ENCODE peak calls at places on chromosomes 11 and 22, in six cellular contexts. E is tibial artery; R is fibroblast of mammary gland; W is transverse colon; Y is endothelial cell of umbilical vein; M is CD8-positive, alpha-beta T cell. P is an unnamed sample.

GRCh38 chr11:27770576-27770975 is 70.3 kb upstream of the BDNF start:
- DNase-seq in E (no peak), R (no peak), W (no peak), Y (no peak), M (no peak), P (no peak)

GRCh38 chr11:79290766-79291165 is 150.1 kb downstream of the TENM4 start:
- DNase-seq in E (no peak), R (no peak), W (no peak), Y (no peak), M (no peak), P (no peak)

GRCh38 chr22:25069758-25070461 is 117.4 kb downstream of the KIAA1671 start:
- DNase-seq in E (peak; percentile 50), R (no peak), W (no peak), Y (peak; percentile 60), M (no peak), P (no peak)

GRCh38 chr22:33656808-33657628 is 263.3 kb downstream of the LARGE1 start:
- DNase-seq in E (no peak), R (peak; percentile 14), W (no peak), Y (no peak), M (no peak), P (no peak)

GRCh38 chr11:68711114-68711513 is 26.8 kb downstream of the GAL start:
- DNase-seq in E (no peak), R (no peak), W (no peak), Y (no peak), M (no peak), P (no peak)

GRCh38 chr22:30694638-30695350 is at the start of gene OSBP2:
- DNase-seq in E (no peak), R (no peak), W (peak; percentile 56), Y (peak; percentile 30), M (peak; percentile 10), P (no peak)

GRCh38 chr11:90179923-90180322 is 42.9 kb downstream of the CHORDC1 start:
- DNase-seq in E (no peak), R (no peak), W (no peak), Y (no peak), M (no peak), P (no peak)

GRCh38 chr11:95291946-95292345 is 60.9 kb upstream of the SESN3 start:
- DNase-seq in E (no peak), R (no peak), W (peak; percentile 15), Y (no peak), M (no peak), P (no peak)

GRCh38 chr11:70476669-70477068 is 78.3 kb downstream of the CTTN start:
- DNase-seq in E (no peak), R (peak; percentile 61), W (no peak), Y (no peak), M (no peak), P (no peak)

GRCh38 chr11:2896047-2896446 is 10.5 kb upstream of the CDKN1C start:
- DNase-seq in E (no peak), R (no peak), W (no peak), Y (no peak), M (no peak), P (no peak)

GRCh38 chr22:48824673-48825651 is 1002.7 kb downstream of the BRD1 start:
- DNase-seq in E (no peak), R (no peak), W (no peak), Y (no peak), M (no peak), P (no peak)

GRCh38 chr22:28015676-28016601 is 96.9 kb upstream of the PITPNB start:
- DNase-seq in E (peak; percentile 19), R (no peak), W (peak; percentile 6), Y (no peak), M (no peak), P (no peak)

GRCh38 chr22:17867160-17867785 is 93.0 kb upstream of the BID start:
- DNase-seq in E (peak; percentile 55), R (no peak), W (peak; percentile 86), Y (no peak), M (no peak), P (no peak)

GRCh38 chr11:94553938-94554337 is 10.2 kb downstream of the FUT4 start:
- DNase-seq in E (no peak), R (peak; percentile 79), W (no peak), Y (no peak), M (no peak), P (peak; percentile 10)

GRCh38 chr11:46278387-46279173 is 1.1 kb downstream of the CREB3L1 start:
- DNase-seq in E (no peak), R (peak; percentile 57), W (peak; percentile 79), Y (no peak), M (no peak), P (peak; percentile 54)

GRCh38 chr11:131867457-131868257 is 497.2 kb downstream of the NTM start:
- DNase-seq in E (peak; percentile 73), R (peak; percentile 83), W (peak; percentile 47), Y (peak; percentile 80), M (no peak), P (peak; percentile 78)

GRCh38 chr22:22431271-22432220 is 77.0 kb downstream of the ZNF280B start:
- DNase-seq in E (peak; percentile 41), R (peak; percentile 45), W (peak; percentile 72), Y (peak; percentile 52), M (peak; percentile 51), P (peak; percentile 53)

GRCh38 chr22:48942698-48943566 is 884.7 kb downstream of the BRD1 start:
- DNase-seq in E (no peak), R (no peak), W (peak; percentile 2), Y (no peak), M (no peak), P (no peak)

GRCh38 chr22:27573280-27573711 is 228.3 kb downstream of the MN1 start:
- DNase-seq in E (no peak), R (no peak), W (no peak), Y (no peak), M (no peak), P (no peak)

GRCh38 chr22:43478621-43479285 is 66.9 kb downstream of the MPPED1 start:
- DNase-seq in E (no peak), R (no peak), W (no peak), Y (no peak), M (no peak), P (no peak)

GRCh38 chr11:110000045-110000502 is 93.1 kb upstream of the ZC3H12C start:
- DNase-seq in E (no peak), R (peak; percentile 93), W (no peak), Y (peak; percentile 24), M (no peak), P (peak; percentile 88)

GRCh38 chr11:74583024-74583624 is 9.3 kb upstream of the POLD3 start:
- DNase-seq in E (no peak), R (no peak), W (no peak), Y (no peak), M (no peak), P (no peak)

GRCh38 chr11:17718510-17718962 is 835 bp upstream of the MYOD1 start:
- DNase-seq in E (no peak), R (no peak), W (no peak), Y (no peak), M (no peak), P (no peak)

GRCh38 chr11:7905549-7905948 is 25.5 kb downstream of the OR10A6 start:
- DNase-seq in E (no peak), R (no peak), W (no peak), Y (no peak), M (no peak), P (no peak)

GRCh38 chr11:7906481-7906880 is 24.6 kb downstream of the OR10A6 start:
- DNase-seq in E (no peak), R (no peak), W (no peak), Y (no peak), M (no peak), P (no peak)

GRCh38 chr11:7903940-7904339 is 27.1 kb downstream of the OR10A6 start:
- DNase-seq in E (no peak), R (no peak), W (peak; percentile 21), Y (no peak), M (no peak), P (no peak)

GRCh38 chr11:7905961-7906429 is 25.1 kb downstream of the OR10A6 start:
- DNase-seq in E (no peak), R (no peak), W (no peak), Y (no peak), M (no peak), P (no peak)

GRCh38 chr11:7904910-7905309 is 26.2 kb downstream of the OR10A6 start:
- DNase-seq in E (no peak), R (peak; percentile 55), W (no peak), Y (peak; percentile 38), M (no peak), P (peak; percentile 67)
- TF ChIP-seq CTCF in E (no peak), R (peak; percentile 45), W (no peak), Y (peak; percentile 11), M (no peak), P (peak; percentile 71)

GRCh38 chr11:5553347-5553746 is 5.0 kb upstream of the OR52H1 start:
- DNase-seq in E (no peak), R (peak; percentile 8), W (no peak), Y (no peak), M (no peak), P (no peak)
- TF ChIP-seq CTCF in E (no peak), R (no peak), W (no peak), Y (no peak), M (no peak), P (peak; percentile 70)

GRCh38 chr11:73403541-73403940 is 27.3 kb downstream of the RELT start:
- DNase-seq in E (no peak), R (no peak), W (no peak), Y (no peak), M (no peak), P (no peak)

GRCh38 chr11:73401217-73401923 is 25.2 kb downstream of the RELT start:
- DNase-seq in E (no peak), R (peak; percentile 49), W (no peak), Y (no peak), M (no peak), P (no peak)

GRCh38 chr11:73401924-73402833 is 26.0 kb downstream of the RELT start:
- DNase-seq in E (no peak), R (peak; percentile 37), W (no peak), Y (no peak), M (no peak), P (no peak)

GRCh38 chr11:73404048-73404447 is 27.8 kb downstream of the RELT start:
- DNase-seq in E (peak; percentile 75), R (peak; percentile 53), W (peak; percentile 49), Y (peak; percentile 53), M (no peak), P (peak; percentile 28)

GRCh38 chr11:73402834-73403185 is 26.6 kb downstream of the RELT start:
- DNase-seq in E (no peak), R (no peak), W (no peak), Y (peak; percentile 25), M (no peak), P (no peak)
- TF ChIP-seq CTCF in E (no peak), R (peak; percentile 21), W (no peak), Y (peak; percentile 28), M (no peak), P (peak; percentile 54)

DNA sequence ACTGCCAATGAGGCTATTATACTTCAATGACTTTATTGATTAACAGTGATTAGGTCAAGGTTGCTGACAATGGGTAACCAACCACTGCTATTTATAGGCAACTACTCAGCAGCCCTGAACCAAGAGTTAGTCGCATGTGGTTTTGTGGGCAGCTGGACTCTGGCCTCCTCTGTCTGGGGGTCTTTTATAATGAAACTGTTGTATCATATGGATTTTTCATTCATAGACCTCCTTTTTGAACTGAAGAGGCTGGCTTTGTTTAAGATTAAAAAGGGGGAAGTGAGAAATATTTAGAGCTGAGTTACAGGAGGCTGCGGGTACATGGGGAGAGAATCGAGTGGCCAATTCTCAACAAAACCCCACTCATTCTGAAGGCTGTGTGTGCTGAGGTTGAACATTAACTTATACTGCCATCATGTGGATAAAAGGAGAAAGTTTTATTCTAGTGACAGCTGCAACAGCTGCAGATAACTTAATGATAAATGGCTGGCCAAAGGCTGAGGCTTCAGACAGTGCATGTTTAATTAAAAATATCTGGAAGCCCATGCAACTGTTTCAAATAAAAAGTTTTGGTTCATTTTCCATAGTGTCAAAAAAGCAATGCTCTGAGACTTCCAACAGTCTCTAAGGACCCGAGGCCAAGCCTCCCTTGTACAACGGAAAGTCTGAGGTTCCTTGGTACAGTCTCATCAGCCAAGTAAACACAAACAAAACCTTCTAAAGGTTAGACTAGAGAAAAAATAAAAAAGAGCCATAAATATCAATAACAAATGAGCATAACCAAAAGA is 682.6 kb downstream of the KCNA4 start:
- DNase-seq in E (no peak), R (peak; percentile 57), W (no peak), Y (peak; percentile 61), M (no peak), P (peak; percentile 68)
- TF ChIP-seq CTCF in E (peak; percentile 36), R (peak; percentile 43), W (peak; percentile 38), Y (peak; percentile 34), M (no peak), P (peak; percentile 86)